ENCODE peak calls at places on chromosomes 1 and 21, in four cellular contexts. I is H1, J is hepatocyte, N is PC-3. E is an unnamed sample.

GRCh38 chr1:204313675-204314074 is 46.1 kb downstream of the PLEKHA6 start:
- DNase-seq in J (no peak), I (no peak), N (no peak), E (peak)

GRCh38 chr1:6345009-6345408 is 48.6 kb downstream of the ACOT7 start:
- DNase-seq in J (no peak), I (no peak), N (no peak), E (no peak)

GRCh38 chr1:97996880-97997279 is 76.0 kb upstream of the DPYD start:
- DNase-seq in N (no peak), J (no peak), I (no peak), E (no peak)

GRCh38 chr1:60583696-60584095 is 498.7 kb upstream of the NFIA start:
- DNase-seq in J (no peak), N (no peak), I (no peak), E (no peak)

GRCh38 chr21:25827513-25827912 is 92.7 kb downstream of the GABPA start:
- DNase-seq in I (no peak), J (no peak), N (no peak), E (no peak)

GRCh38 chr1:228544021-228544850 is 57.1 kb downstream of the RNF187 start:
- DNase-seq in N (peak), I (no peak), J (no peak), E (no peak)

GRCh38 chr1:235327559-235328270 is at the start of gene ARID4B:
- DNase-seq in N (no peak), I (peak), J (no peak), E (no peak)

GRCh38 chr1:116110507-116111195 is 548 bp upstream of the MAB21L3 start:
- DNase-seq in N (no peak), J (no peak), I (no peak), E (no peak)

GRCh38 chr1:209646558-209646957 is 5.7 kb downstream of the LAMB3 start:
- DNase-seq in I (no peak), N (peak), J (no peak), E (peak)

GRCh38 chr1:62589321-62589720 is 8.0 kb upstream of the ANGPTL3 start:
- DNase-seq in I (no peak), N (no peak), J (no peak), E (no peak)

GRCh38 chr1:93680121-93681094 is 1.2 kb downstream of the BCAR3 start:
- DNase-seq in J (peak), I (peak), N (peak), E (peak)

GRCh38 chr1:16348414-16349182 is 3.7 kb downstream of the FBXO42 start:
- DNase-seq in J (no peak), I (no peak), N (peak), E (no peak)

GRCh38 chr1:227299688-227300087 is 18.6 kb downstream of the CDC42BPA start:
- DNase-seq in I (no peak), N (peak), J (no peak), E (no peak)

GRCh38 chr1:247370786-247371732 is 39.4 kb upstream of the ZNF496 start:
- DNase-seq in I (no peak), J (peak), N (no peak), E (no peak)

GRCh38 chr1:109793486-109794318 is 30.0 kb upstream of the EPS8L3 start:
- DNase-seq in I (no peak), J (peak), N (peak), E (no peak)

GRCh38 chr1:22525646-22526045 is 37.6 kb upstream of the EPHA8 start:
- DNase-seq in N (no peak), J (no peak), I (no peak), E (no peak)

GRCh38 chr1:27563407-27564263 is 40.3 kb downstream of the AHDC1 start:
- DNase-seq in N (peak), J (peak), I (no peak), E (no peak)

GRCh38 chr1:201265771-201266170 is 17.5 kb upstream of the PKP1 start:
- DNase-seq in I (no peak), J (no peak), N (peak), E (no peak)

GRCh38 chr1:220876511-220877347 is 2.5 kb upstream of the HLX start:
- DNase-seq in I (peak), J (peak), N (no peak), E (no peak)

GRCh38 chr21:43204638-43205037 is 35.8 kb downstream of the CRYAA start:
- DNase-seq in J (no peak), I (no peak), N (no peak), E (no peak)

GRCh38 chr1:153624965-153625611 is 2.2 kb downstream of the S100A13 start:
- DNase-seq in I (no peak), J (no peak), N (no peak), E (no peak)

GRCh38 chr1:5644281-5645134 is 347.7 kb downstream of the NPHP4 start:
- DNase-seq in J (no peak), N (no peak), I (peak), E (peak)

GRCh38 chr1:25084407-25084806 is 147.9 kb downstream of the SYF2 start:
- DNase-seq in I (no peak), N (no peak), J (no peak), E (no peak)

GRCh38 chr21:43775190-43775589 is 918 bp downstream of the CSTB start:
- DNase-seq in N (no peak), J (no peak), I (no peak), E (no peak)

GRCh38 chr1:181508486-181509165 is 25.3 kb downstream of the CACNA1E start:
- DNase-seq in J (no peak), I (no peak), N (no peak), E (no peak)

GRCh38 chr1:214117780-214118179 is 130.0 kb downstream of the PROX1 start:
- DNase-seq in N (no peak), J (no peak), I (no peak), E (no peak)

GRCh38 chr1:183719976-183720497 is 66.9 kb upstream of the APOBEC4 start:
- DNase-seq in J (no peak), I (no peak), N (no peak), E (no peak)

GRCh38 chr1:186564558-186564957 is 103.6 kb upstream of the PDC start:
- DNase-seq in N (no peak), J (no peak), I (no peak), E (no peak)

GRCh38 chr1:241711326-241711725 is 59.2 kb downstream of the WDR64 start:
- DNase-seq in N (no peak), I (no peak), J (no peak), E (no peak)

GRCh38 chr1:236009193-236009592 is 55.7 kb downstream of the NID1 start:
- DNase-seq in J (no peak), I (no peak), N (no peak), E (no peak)

GRCh38 chr1:52348704-52349301 is 17.2 kb downstream of the CC2D1B start:
- DNase-seq in I (peak), N (peak), J (peak), E (no peak)

GRCh38 chr1:57017717-57018116 is 51.9 kb upstream of the C8B start:
- DNase-seq in N (no peak), J (no peak), I (peak), E (peak)

GRCh38 chr1:224378855-224379631 is 22.4 kb downstream of the CNIH4 start:
- DNase-seq in N (no peak), J (no peak), I (no peak), E (no peak)

GRCh38 chr1:11535316-11535715 is 56.4 kb downstream of the DISP3 start:
- DNase-seq in I (no peak), J (no peak), N (no peak), E (no peak)

GRCh38 chr1:167650266-167651160 is 20.5 kb downstream of the RCSD1 start:
- DNase-seq in N (no peak), I (no peak), J (no peak), E (no peak)

GRCh38 chr1:68232354-68233148 is at the start of gene WLS:
- DNase-seq in J (peak), N (peak), I (peak), E (no peak)
- H2AFZ ChIP-seq in J (peak), N (peak), I (peak), E (no peak)

GRCh38 chr1:19942657-19943056 is 19.2 kb upstream of the PLA2G2E start:
- DNase-seq in I (no peak), N (no peak), J (no peak), E (no peak)

GRCh38 chr1:19942088-19942487 is 18.7 kb upstream of the PLA2G2E start:
- DNase-seq in I (no peak), N (no peak), J (peak), E (no peak)

GRCh38 chr1:19936061-19936750 is 12.8 kb upstream of the PLA2G2E start:
- DNase-seq in I (no peak), N (no peak), J (no peak), E (no peak)

GRCh38 chr1:19941121-19941520 is 17.7 kb upstream of the PLA2G2E start:
- DNase-seq in I (no peak), N (no peak), J (no peak), E (no peak)

GRCh38 chr1:19938502-19938901 is 15.1 kb upstream of the PLA2G2E start:
- DNase-seq in N (no peak), I (no peak), J (no peak), E (peak)
- H2AFZ ChIP-seq in N (no peak), I (no peak), J (no peak), E (no peak)

GRCh38 chr1:39657402-39657801 is 14.5 kb downstream of the NT5C1A start:
- DNase-seq in J (no peak), I (no peak), N (no peak), E (no peak)
- H2AFZ ChIP-seq in J (no peak), I (no peak), N (no peak), E (no peak)

GRCh38 chr1:173867141-173867752 is 542 bp downstream of the GAS5 start:
- DNase-seq in J (no peak), I (no peak), N (no peak), E (peak)
- H2AFZ ChIP-seq in J (peak), I (no peak), N (no peak), E (no peak)